ENCODE peak calls at places on chromosomes 11 and 22, in five cellular contexts. M is HL-60, Q is stomach, A is left ventricle myocardium inferior, K is aorta. C is an unnamed sample.

GRCh38 chr11:3853935-3854659 is 1.4 kb upstream of the STIM1 start:
- DNase-seq in Q (peak), A (peak), M (no peak), K (no peak), C (peak)

GRCh38 chr11:58832246-58832645 is 12.3 kb downstream of the GLYATL2 start:
- DNase-seq in K (no peak), M (no peak), Q (no peak), A (no peak), C (no peak)

GRCh38 chr11:97888641-97889040 is 1132.1 kb upstream of the CNTN5 start:
- DNase-seq in A (no peak), M (no peak), K (no peak), Q (no peak), C (no peak)

GRCh38 chr11:20518323-20518834 is 81.0 kb upstream of the SLC6A5 start:
- DNase-seq in M (no peak), Q (no peak), A (no peak), K (no peak), C (no peak)

GRCh38 chr11:66745356-66746235 is 16.6 kb upstream of the SPTBN2 start:
- DNase-seq in A (no peak), K (no peak), Q (peak), M (no peak), C (peak)

GRCh38 chr11:121257976-121258375 is 34.6 kb upstream of the SC5D start:
- DNase-seq in A (no peak), K (no peak), Q (no peak), M (no peak), C (no peak)

GRCh38 chr22:48099671-48100070 is 1337.2 kb downstream of the TBC1D22A start:
- DNase-seq in A (no peak), K (peak), Q (peak), M (no peak), C (peak)

GRCh38 chr11:14821031-14821430 is 71.0 kb downstream of the CYP2R1 start:
- DNase-seq in K (no peak), A (no peak), Q (no peak), M (no peak), C (no peak)

GRCh38 chr11:68213135-68213515 is at the start of gene KMT5B:
- DNase-seq in K (no peak), Q (peak), A (peak), M (no peak), C (no peak)

GRCh38 chr11:101870510-101870909 is 44.3 kb upstream of the CEP126 start:
- DNase-seq in M (no peak), Q (no peak), A (no peak), K (no peak), C (no peak)

GRCh38 chr22:25753252-25753651 is 11.3 kb downstream of the MYO18B start:
- DNase-seq in Q (no peak), M (no peak), A (no peak), K (no peak), C (no peak)

GRCh38 chr22:34622602-34623001 is 443.4 kb upstream of the ISX start:
- DNase-seq in A (no peak), Q (no peak), M (no peak), K (no peak), C (no peak)

GRCh38 chr11:18804621-18805020 is 13.0 kb upstream of the PTPN5 start:
- DNase-seq in A (no peak), K (no peak), Q (no peak), M (no peak), C (no peak)

GRCh38 chr22:27799334-27800249 is 2.0 kb downstream of the MN1 start:
- DNase-seq in K (peak), A (peak), Q (peak), M (no peak), C (no peak)

GRCh38 chr11:2517016-2517385 is 72.2 kb downstream of the KCNQ1 start:
- DNase-seq in M (no peak), K (peak), A (peak), Q (no peak), C (peak)

GRCh38 chr11:32466279-32466915 is 31.1 kb upstream of the WT1 start:
- DNase-seq in A (no peak), Q (peak), K (no peak), M (no peak), C (no peak)

GRCh38 chr22:49009359-49010063 is 818.2 kb downstream of the BRD1 start:
- DNase-seq in M (no peak), Q (peak), A (no peak), K (peak), C (no peak)

GRCh38 chr11:70173018-70173417 is 30.1 kb upstream of the FADD start:
- DNase-seq in M (no peak), K (no peak), Q (no peak), A (no peak), C (no peak)

GRCh38 chr11:24759742-24760141 is 262.9 kb downstream of the LUZP2 start:
- DNase-seq in M (no peak), Q (no peak), A (no peak), K (no peak), C (no peak)

GRCh38 chr11:84857746-84858145 is 769.4 kb downstream of the DLG2 start:
- DNase-seq in A (no peak), K (no peak), M (no peak), Q (no peak), C (no peak)

GRCh38 chr11:70073881-70074371 is 4.2 kb upstream of the ANO1 start:
- DNase-seq in K (peak), A (no peak), Q (no peak), M (no peak), C (no peak)

GRCh38 chr11:32830413-32830738 is 649 bp downstream of the PRRG4 start:
- DNase-seq in A (no peak), Q (peak), M (peak), K (no peak), C (no peak)

GRCh38 chr11:7449196-7449840 is 36.0 kb upstream of the OLFML1 start:
- DNase-seq in Q (no peak), A (no peak), M (no peak), K (no peak), C (no peak)

GRCh38 chr22:40714514-40714966 is 35.3 kb downstream of the MCHR1 start:
- DNase-seq in M (no peak), K (peak), A (no peak), Q (no peak), C (no peak)

GRCh38 chr11:61907282-61907681 is 10.1 kb downstream of the RAB3IL1 start:
- DNase-seq in A (no peak), K (no peak), M (no peak), Q (no peak), C (no peak)

GRCh38 chr11:86938900-86939880 is 16.0 kb downstream of the FZD4 start:
- DNase-seq in K (no peak), Q (no peak), M (no peak), A (no peak), C (no peak)

GRCh38 chr11:86621854-86622253 is 50.6 kb downstream of the ME3 start:
- DNase-seq in K (no peak), M (no peak), A (no peak), Q (no peak), C (no peak)

GRCh38 chr11:88164806-88165205 is 10.4 kb downstream of the RAB38 start:
- DNase-seq in Q (no peak), K (no peak), M (no peak), A (no peak), C (no peak)

GRCh38 chr22:49281467-49282340 is 546.0 kb downstream of the BRD1 start:
- DNase-seq in A (no peak), M (no peak), K (no peak), Q (no peak), C (no peak)

GRCh38 chr22:29231971-29232959 is 26.6 kb downstream of the EMID1 start:
- DNase-seq in Q (peak), A (no peak), M (no peak), K (no peak), C (no peak)

GRCh38 chr11:8263109-8263768 is 439 bp downstream of the LMO1 start:
- DNase-seq in K (peak), M (no peak), A (no peak), Q (no peak), C (peak)

GRCh38 chr11:29019960-29020683 is 911.9 kb downstream of the METTL15 start:
- DNase-seq in K (no peak), M (no peak), A (no peak), Q (no peak), C (no peak)

GRCh38 chr11:20963596-20963995 is 294.2 kb downstream of the NELL1 start:
- DNase-seq in Q (no peak), A (no peak), M (no peak), K (no peak), C (no peak)

GRCh38 chr22:45877651-45878050 is 99.3 kb downstream of the WNT7B start:
- DNase-seq in A (no peak), Q (peak), M (no peak), K (peak), C (peak)

GRCh38 chr11:78277314-78277994 is 88.7 kb downstream of the USP35 start:
- DNase-seq in Q (peak), M (peak), K (no peak), A (no peak), C (no peak)

GRCh38 chr11:13663631-13664071 is 4.8 kb upstream of the FAR1 start:
- DNase-seq in K (no peak), A (no peak), Q (no peak), M (no peak), C (no peak)

GRCh38 chr22:44139773-44140172 is 41.0 kb upstream of the PARVG start:
- DNase-seq in Q (peak), A (no peak), K (peak), M (no peak), C (no peak)

GRCh38 chr11:125995313-125995712 is 49.5 kb downstream of the VSIG10L2 start:
- DNase-seq in K (no peak), M (no peak), A (no peak), Q (no peak), C (no peak)

GRCh38 chr22:38852522-38852921 is 8.7 kb upstream of the NPTXR start:
- DNase-seq in K (no peak), Q (no peak), A (no peak), M (no peak), C (no peak)

GRCh38 chr11:44632466-44633123 is 67.1 kb downstream of the CD82 start:
- DNase-seq in K (peak), Q (peak), A (no peak), M (no peak), C (no peak)

GRCh38 chr22:36257308-36257707 is 4.4 kb downstream of the APOL1 start:
- DNase-seq in M (no peak), K (no peak), A (no peak), Q (no peak), C (no peak)

GRCh38 chr22:36252754-36253522 is at the start of gene APOL1:
- DNase-seq in K (no peak), Q (peak), A (peak), M (no peak), C (no peak)

GRCh38 chr22:36257948-36258674 is 5.2 kb downstream of the APOL1 start:
- DNase-seq in Q (no peak), M (no peak), K (no peak), A (no peak), C (no peak)

GRCh38 chr22:36256474-36256873 is 3.5 kb downstream of the APOL1 start:
- DNase-seq in M (no peak), A (no peak), K (no peak), Q (no peak), C (no peak)

DNA sequence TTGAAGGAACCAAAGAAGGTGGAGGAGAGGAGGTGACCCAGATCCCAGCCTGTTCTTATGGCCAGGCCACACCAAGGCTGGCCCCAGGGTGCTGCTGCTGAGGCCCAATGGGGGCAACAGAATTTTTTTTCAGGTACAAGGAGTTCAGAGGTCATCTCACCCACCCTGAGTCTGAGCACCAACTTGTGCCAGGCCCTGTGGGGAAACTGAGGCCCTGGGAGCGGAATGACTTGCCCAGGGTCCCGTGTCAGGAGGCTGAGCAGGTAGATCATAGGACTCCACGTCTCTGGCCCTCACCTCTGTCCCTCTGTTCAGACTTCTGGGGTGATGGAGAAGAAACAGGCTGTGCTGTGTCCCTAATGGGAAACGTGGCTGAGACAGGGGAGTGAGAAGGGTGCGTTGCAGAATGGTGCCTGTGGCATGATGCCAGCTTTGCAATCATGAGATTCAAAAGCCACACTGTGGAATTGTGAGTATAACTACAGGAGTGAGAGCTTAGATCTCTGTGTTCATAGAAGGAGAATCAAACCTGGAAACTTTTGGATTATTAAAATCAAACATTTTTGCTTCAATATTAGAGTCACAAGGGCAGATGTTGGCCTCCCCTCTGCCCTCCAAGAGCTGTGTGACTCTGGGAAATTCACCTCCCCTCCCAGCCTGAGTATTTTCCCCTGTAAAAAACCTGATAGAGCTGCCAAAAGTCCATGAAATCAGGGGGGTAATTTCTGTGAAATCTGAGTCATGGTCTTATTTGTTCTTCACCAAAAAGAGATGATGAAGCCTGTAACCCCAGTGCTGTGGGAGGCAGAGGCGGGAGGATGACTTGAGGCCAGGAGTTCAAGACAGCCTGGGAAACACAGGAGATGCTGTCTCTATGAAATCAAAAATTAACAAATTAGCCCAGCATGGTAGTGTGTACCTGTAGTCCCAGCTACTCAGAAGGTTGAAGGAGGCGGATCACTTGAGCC is 874 bp downstream of the APOL1 start:
- DNase-seq in M (no peak), Q (peak), A (no peak), K (no peak), C (no peak)
- H3K4me3 ChIP-seq in M (no peak), Q (peak), A (peak), K (no peak), C (peak)

GRCh38 chr11:119338946-119339580 is 1.6 kb downstream of the C1QTNF5 start:
- DNase-seq in M (no peak), Q (no peak), K (no peak), A (no peak), C (no peak)
- H3K4me3 ChIP-seq in M (no peak), Q (peak), K (no peak), A (peak), C (peak)

GRCh38 chr22:32476286-32476685 is 1.7 kb downstream of the FBXO7 start:
- DNase-seq in Q (no peak), M (no peak), A (no peak), K (no peak), C (no peak)

GRCh38 chr22:32477608-32478007 is 3.0 kb downstream of the FBXO7 start:
- DNase-seq in A (no peak), K (no peak), M (no peak), Q (no peak), C (no peak)

GRCh38 chr22:32474635-32475427 is at the start of gene FBXO7:
- DNase-seq in M (peak), A (peak), Q (peak), K (peak), C (peak)

GRCh38 chr22:32475428-32476010 is 908 bp downstream of the FBXO7 start:
- DNase-seq in Q (peak), A (peak), M (peak), K (peak), C (no peak)

GRCh38 chr22:32476804-32477203 is 2.2 kb downstream of the FBXO7 start:
- DNase-seq in K (no peak), A (no peak), M (no peak), Q (no peak), C (no peak)
- H3K4me3 ChIP-seq in K (no peak), A (peak), M (peak), Q (peak), C (peak)

GRCh38 chr11:65131417-65131776 is 2.9 kb downstream of the SYVN1 start:
- DNase-seq in M (no peak), A (no peak), K (no peak), Q (no peak), C (no peak)
- H3K4me3 ChIP-seq in M (no peak), A (no peak), K (no peak), Q (no peak), C (no peak)

GRCh38 chr11:46976182-46976854 is 39.8 kb downstream of the CSTPP1 start:
- DNase-seq in A (no peak), M (no peak), K (no peak), Q (no peak), C (no peak)

GRCh38 chr11:46979358-46979757 is 42.8 kb downstream of the CSTPP1 start:
- DNase-seq in Q (no peak), A (no peak), M (no peak), K (no peak), C (no peak)

GRCh38 chr11:46977038-46977818 is 40.7 kb downstream of the CSTPP1 start:
- DNase-seq in Q (no peak), K (no peak), M (no peak), A (no peak), C (no peak)

GRCh38 chr11:46981429-46981828 is 44.9 kb downstream of the CSTPP1 start:
- DNase-seq in M (no peak), Q (no peak), A (no peak), K (no peak), C (no peak)

DNA sequence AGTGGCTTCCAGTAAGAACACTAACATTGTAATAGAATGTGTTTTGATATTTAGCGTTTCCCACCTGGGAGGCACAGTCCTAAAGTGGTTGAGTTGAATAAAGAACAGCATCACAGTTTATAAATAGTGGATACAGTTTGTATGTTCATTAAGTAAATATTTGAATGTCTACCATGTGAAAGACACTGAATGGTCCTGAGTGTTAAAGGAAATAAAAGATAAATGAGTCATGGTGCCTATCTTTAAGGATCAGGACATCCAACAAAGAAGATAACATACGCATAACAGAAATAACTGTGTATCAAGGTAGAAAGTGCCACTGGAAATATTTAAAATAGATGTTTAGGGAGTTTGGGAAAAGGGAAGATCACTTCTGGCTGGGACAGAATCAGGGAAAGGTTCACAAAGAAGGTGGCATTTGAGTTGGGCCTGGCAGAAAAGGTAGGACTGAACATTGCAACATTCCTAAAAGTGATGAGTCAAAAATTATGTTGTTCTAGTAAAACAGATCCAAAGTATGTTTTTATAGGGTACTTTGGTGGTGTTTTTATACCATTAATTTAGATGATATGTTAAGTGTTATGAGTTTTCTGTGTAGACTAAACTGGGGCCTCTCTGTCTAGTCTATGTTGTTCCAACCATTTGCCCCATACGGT is 41.5 kb downstream of the CSTPP1 start:
- DNase-seq in A (no peak), Q (no peak), M (no peak), K (no peak), C (no peak)
- H3K4me3 ChIP-seq in A (no peak), Q (no peak), M (no peak), K (no peak), C (no peak)

GRCh38 chr11:559712-560304 is 730 bp downstream of the LMNTD2 start:
- DNase-seq in Q (peak), A (no peak), M (no peak), K (no peak), C (no peak)
- H3K4me3 ChIP-seq in Q (peak), A (peak), M (peak), K (no peak), C (peak)